ENCODE peak calls at places on chromosomes 5 and 9, in eight cellular contexts. Q is T-cell; C is stimulated activated CD4-positive, alpha-beta T cell treated with anti-CD3 and anti-CD28 coated beads, Interleukin-2, amount 100 ng/mL, for 48 hours; Y is endodermal cell; E is NAMALWA; T is astrocyte of the spinal cord; K is Daoy; U is CD4-positive, alpha-beta T cell. Z is an unnamed sample.

GRCh38 chr9:124286292-124286931 is 28.7 kb downstream of the NEK6 start:
- DNase-seq in Q (no peak), C (peak; percentile 44), Y (no peak), E (peak; percentile 37), T (peak; percentile 89), K (peak; percentile 91), U (no peak), Z (peak; percentile 89)

GRCh38 chr5:14503017-14503680 is 78.4 kb upstream of the OTULINL start:
- DNase-seq in Q (no peak), C (no peak), Y (no peak), E (no peak), T (no peak), K (no peak), U (no peak), Z (no peak)

GRCh38 chr5:51669095-51669494 is 285.8 kb downstream of the ISL1 start:
- DNase-seq in Q (no peak), C (no peak), Y (no peak), E (no peak), T (no peak), K (no peak), U (no peak), Z (no peak)

GRCh38 chr5:36447776-36448175 is 146.1 kb upstream of the RANBP3L start:
- DNase-seq in Q (no peak), C (no peak), Y (no peak), E (no peak), T (no peak), K (no peak), U (no peak), Z (no peak)

GRCh38 chr5:6408627-6409446 is 30.5 kb upstream of the MED10 start:
- DNase-seq in Q (no peak), C (no peak), Y (peak; percentile 23), E (no peak), T (no peak), K (peak; percentile 53), U (no peak), Z (no peak)

GRCh38 chr9:91166796-91167366 is 194.8 kb downstream of the AUH start:
- DNase-seq in Q (no peak), C (no peak), Y (no peak), E (no peak), T (peak; percentile 74), K (no peak), U (no peak), Z (peak; percentile 54)

GRCh38 chr5:80254767-80255424 is 952 bp downstream of the SERINC5 start:
- DNase-seq in Q (peak; percentile 23), C (no peak), Y (no peak), E (peak; percentile 48), T (peak; percentile 49), K (no peak), U (no peak), Z (peak; percentile 43)

GRCh38 chr5:42586625-42587024 is 163.4 kb downstream of the GHR start:
- DNase-seq in Q (no peak), C (no peak), Y (no peak), E (no peak), T (no peak), K (no peak), U (no peak), Z (no peak)

GRCh38 chr5:60339691-60340191 is 360.2 kb downstream of the DEPDC1B start:
- DNase-seq in Q (no peak), C (no peak), Y (no peak), E (no peak), T (peak; percentile 66), K (no peak), U (no peak), Z (no peak)

GRCh38 chr5:132653716-132654115 is 4.3 kb upstream of the IL13 start:
- DNase-seq in Q (no peak), C (no peak), Y (no peak), E (no peak), T (no peak), K (no peak), U (no peak), Z (no peak)

GRCh38 chr9:129071526-129072131 is 9.3 kb upstream of the DOLPP1 start:
- DNase-seq in Q (peak; percentile 55), C (no peak), Y (peak; percentile 90), E (peak; percentile 42), T (no peak), K (no peak), U (no peak), Z (no peak)

GRCh38 chr9:136605966-136606365 is 56.8 kb upstream of the EGFL7 start:
- DNase-seq in Q (no peak), C (no peak), Y (no peak), E (no peak), T (no peak), K (no peak), U (no peak), Z (no peak)

GRCh38 chr5:75363111-75363510 is 26.1 kb downstream of the HMGCR start:
- DNase-seq in Q (no peak), C (no peak), Y (peak; percentile 59), E (no peak), T (no peak), K (no peak), U (no peak), Z (no peak)

GRCh38 chr9:92716557-92716956 is 46.6 kb upstream of the IPPK start:
- DNase-seq in Q (peak; percentile 76), C (peak; percentile 88), Y (peak; percentile 97), E (peak; percentile 81), T (peak; percentile 29), K (peak; percentile 58), U (peak; percentile 86), Z (peak; percentile 73)

GRCh38 chr5:112570708-112571448 is 151.8 kb upstream of the EPB41L4A start:
- DNase-seq in Q (no peak), C (no peak), Y (no peak), E (no peak), T (no peak), K (no peak), U (no peak), Z (no peak)

GRCh38 chr5:59789197-59789596 is 104.3 kb downstream of the PDE4D start:
- DNase-seq in Q (no peak), C (no peak), Y (no peak), E (no peak), T (peak; percentile 24), K (no peak), U (no peak), Z (no peak)

GRCh38 chr9:136858452-136858843 is 6.3 kb downstream of the MAMDC4 start:
- DNase-seq in Q (no peak), C (no peak), Y (no peak), E (no peak), T (no peak), K (no peak), U (no peak), Z (no peak)

GRCh38 chr9:133683494-133684460 is 47.6 kb downstream of the DBH start:
- DNase-seq in Q (peak; percentile 86), C (peak; percentile 48), Y (no peak), E (no peak), T (no peak), K (peak; percentile 76), U (peak; percentile 70), Z (no peak)

GRCh38 chr9:71767421-71768321 is 642 bp downstream of the CEMIP2 start:
- DNase-seq in Q (peak; percentile 21), C (peak; percentile 15), Y (peak; percentile 76), E (no peak), T (no peak), K (peak; percentile 34), U (no peak), Z (peak; percentile 72)

GRCh38 chr5:31638286-31638685 is 645 bp upstream of the PDZD2 start:
- DNase-seq in Q (no peak), C (no peak), Y (no peak), E (no peak), T (no peak), K (no peak), U (no peak), Z (peak; percentile 5)

GRCh38 chr5:133890308-133890707 is 78.1 kb downstream of the C5orf15 start:
- DNase-seq in Q (no peak), C (no peak), Y (no peak), E (no peak), T (no peak), K (no peak), U (no peak), Z (no peak)

GRCh38 chr9:112917027-112917986 is 26.6 kb upstream of the SLC46A2 start:
- DNase-seq in Q (no peak), C (no peak), Y (no peak), E (no peak), T (no peak), K (no peak), U (no peak), Z (no peak)

GRCh38 chr5:21219255-21219654 is 1231.3 kb upstream of the CDH18 start:
- DNase-seq in Q (no peak), C (no peak), Y (no peak), E (no peak), T (peak; percentile 45), K (peak; percentile 72), U (no peak), Z (peak; percentile 17)

GRCh38 chr5:179427032-179427675 is 81.9 kb upstream of the ADAMTS2 start:
- DNase-seq in Q (no peak), C (no peak), Y (no peak), E (no peak), T (no peak), K (no peak), U (no peak), Z (no peak)

GRCh38 chr9:17578911-17579793 is at the start of gene SH3GL2:
- DNase-seq in Q (no peak), C (peak; percentile 0), Y (peak; percentile 93), E (no peak), T (peak; percentile 5), K (peak; percentile 27), U (no peak), Z (peak; percentile 44)

GRCh38 chr9:132094314-132094791 is 14.7 kb upstream of the MED27 start:
- DNase-seq in Q (no peak), C (no peak), Y (no peak), E (no peak), T (peak; percentile 77), K (peak; percentile 51), U (no peak), Z (peak; percentile 78)

Z was measured in adipocyte.